ENCODE peak calls at places on chromosomes 16 and 17, in eight cellular contexts. One of them, this sample, is unnamed.

GRCh38 chr17:80187493-80187892 is 17.7 kb downstream of the CARD14 start:
- DNase-seq in A549: peak; percentile 51
- DNase-seq in IMR-90: no peak
- DNase-seq in SK-N-SH: no peak
- DNase-seq in K562: peak; percentile 59
- DNase-seq in HCT116: no peak
- DNase-seq in H1: no peak
- DNase-seq in HepG2: no peak
- DNase-seq in this sample: no peak

GRCh38 chr17:31788956-31789355 is 70.1 kb downstream of the COPRS start:
- DNase-seq in A549: no peak
- DNase-seq in IMR-90: peak; percentile 84
- DNase-seq in SK-N-SH: no peak
- DNase-seq in K562: no peak
- DNase-seq in HCT116: no peak
- DNase-seq in H1: no peak
- DNase-seq in HepG2: no peak
- DNase-seq in this sample: no peak

GRCh38 chr16:18932243-18932997 is 6.2 kb upstream of the SMG1 start:
- DNase-seq in A549: no peak
- DNase-seq in IMR-90: peak; percentile 43
- DNase-seq in SK-N-SH: no peak
- DNase-seq in K562: no peak
- DNase-seq in HCT116: no peak
- DNase-seq in H1: no peak
- DNase-seq in HepG2: peak; percentile 46
- DNase-seq in this sample: no peak

GRCh38 chr17:57665696-57666095 is 79.4 kb downstream of the CCDC182 start:
- DNase-seq in A549: no peak
- DNase-seq in IMR-90: no peak
- DNase-seq in SK-N-SH: no peak
- DNase-seq in K562: no peak
- DNase-seq in HCT116: no peak
- DNase-seq in H1: no peak
- DNase-seq in HepG2: no peak
- DNase-seq in this sample: no peak

GRCh38 chr16:3101018-3101840 is 2.1 kb upstream of the ZSCAN10 start:
- DNase-seq in A549: peak; percentile 59
- DNase-seq in IMR-90: no peak
- DNase-seq in SK-N-SH: peak; percentile 70
- DNase-seq in K562: peak; percentile 44
- DNase-seq in HCT116: no peak
- DNase-seq in H1: peak; percentile 68
- DNase-seq in HepG2: peak; percentile 65
- DNase-seq in this sample: no peak

GRCh38 chr16:67881557-67882220 is 3.0 kb upstream of the NRN1L start:
- DNase-seq in A549: no peak
- DNase-seq in IMR-90: no peak
- DNase-seq in SK-N-SH: no peak
- DNase-seq in K562: no peak
- DNase-seq in HCT116: no peak
- DNase-seq in H1: no peak
- DNase-seq in HepG2: no peak
- DNase-seq in this sample: no peak

GRCh38 chr16:58842746-58843145 is 108.6 kb upstream of the GOT2 start:
- DNase-seq in A549: no peak
- DNase-seq in IMR-90: no peak
- DNase-seq in SK-N-SH: no peak
- DNase-seq in K562: no peak
- DNase-seq in HCT116: no peak
- DNase-seq in H1: no peak
- DNase-seq in HepG2: no peak
- DNase-seq in this sample: no peak

GRCh38 chr16:87390641-87391323 is 1.4 kb upstream of the MAP1LC3B start:
- DNase-seq in A549: no peak
- DNase-seq in IMR-90: no peak
- DNase-seq in SK-N-SH: no peak
- DNase-seq in K562: no peak
- DNase-seq in HCT116: no peak
- DNase-seq in H1: no peak
- DNase-seq in HepG2: no peak
- DNase-seq in this sample: no peak

GRCh38 chr16:1054660-1055556 is 17.6 kb upstream of the SSTR5 start:
- DNase-seq in A549: peak; percentile 77
- DNase-seq in IMR-90: peak; percentile 29
- DNase-seq in SK-N-SH: peak; percentile 91
- DNase-seq in K562: peak; percentile 68
- DNase-seq in HCT116: peak; percentile 37
- DNase-seq in H1: peak; percentile 92
- DNase-seq in HepG2: peak; percentile 26
- DNase-seq in this sample: no peak

GRCh38 chr17:81590121-81590520 is 38.0 kb upstream of the FAAP100 start:
- DNase-seq in A549: no peak
- DNase-seq in IMR-90: no peak
- DNase-seq in SK-N-SH: no peak
- DNase-seq in K562: no peak
- DNase-seq in HCT116: no peak
- DNase-seq in H1: no peak
- DNase-seq in HepG2: no peak
- DNase-seq in this sample: no peak

GRCh38 chr16:56662357-56663354 is 4.9 kb downstream of the MT1F start:
- DNase-seq in A549: no peak
- DNase-seq in IMR-90: no peak
- DNase-seq in SK-N-SH: no peak
- DNase-seq in K562: no peak
- DNase-seq in HCT116: no peak
- DNase-seq in H1: no peak
- DNase-seq in HepG2: no peak
- DNase-seq in this sample: no peak

GRCh38 chr16:70688266-70688742 is 2.5 kb upstream of the MTSS2 start:
- DNase-seq in A549: no peak
- DNase-seq in IMR-90: peak; percentile 59
- DNase-seq in SK-N-SH: peak; percentile 77
- DNase-seq in K562: no peak
- DNase-seq in HCT116: no peak
- DNase-seq in H1: no peak
- DNase-seq in HepG2: no peak
- DNase-seq in this sample: no peak

GRCh38 chr17:74325743-74326379 is at the start of gene KIF19:
- DNase-seq in A549: no peak
- DNase-seq in IMR-90: no peak
- DNase-seq in SK-N-SH: peak; percentile 91
- DNase-seq in K562: peak; percentile 94
- DNase-seq in HCT116: no peak
- DNase-seq in H1: peak; percentile 80
- DNase-seq in HepG2: no peak
- DNase-seq in this sample: no peak

GRCh38 chr17:21014498-21014897 is 28.3 kb downstream of the USP22 start:
- DNase-seq in A549: no peak
- DNase-seq in IMR-90: no peak
- DNase-seq in SK-N-SH: no peak
- DNase-seq in K562: no peak
- DNase-seq in HCT116: no peak
- DNase-seq in H1: no peak
- DNase-seq in HepG2: no peak
- DNase-seq in this sample: no peak

GRCh38 chr17:1197781-1198490 is 18.2 kb upstream of the ABR start:
- DNase-seq in A549: no peak
- DNase-seq in IMR-90: no peak
- DNase-seq in SK-N-SH: no peak
- DNase-seq in K562: no peak
- DNase-seq in HCT116: no peak
- DNase-seq in H1: no peak
- DNase-seq in HepG2: no peak
- DNase-seq in this sample: peak; percentile 97

GRCh38 chr17:20944014-20944905 is 98.6 kb downstream of the USP22 start:
- DNase-seq in A549: no peak
- DNase-seq in IMR-90: no peak
- DNase-seq in SK-N-SH: no peak
- DNase-seq in K562: no peak
- DNase-seq in HCT116: peak; percentile 36
- DNase-seq in H1: peak; percentile 64
- DNase-seq in HepG2: peak; percentile 37
- DNase-seq in this sample: no peak

GRCh38 chr16:85276741-85277140 is 164.5 kb upstream of the CIBAR2 start:
- DNase-seq in A549: no peak
- DNase-seq in IMR-90: no peak
- DNase-seq in SK-N-SH: no peak
- DNase-seq in K562: no peak
- DNase-seq in HCT116: no peak
- DNase-seq in H1: no peak
- DNase-seq in HepG2: no peak
- DNase-seq in this sample: no peak

GRCh38 chr17:45431531-45432404 is 902 bp downstream of the ARHGAP27 start:
- DNase-seq in A549: peak; percentile 98
- DNase-seq in IMR-90: peak; percentile 31
- DNase-seq in SK-N-SH: peak; percentile 92
- DNase-seq in K562: peak; percentile 93
- DNase-seq in HCT116: peak; percentile 87
- DNase-seq in H1: peak; percentile 95
- DNase-seq in HepG2: peak; percentile 76
- DNase-seq in this sample: no peak
- TF ChIP-seq RAD21 in A549: no peak
- TF ChIP-seq RAD21 in IMR-90: no peak
- TF ChIP-seq RAD21 in SK-N-SH: no peak
- TF ChIP-seq RAD21 in K562: no peak
- TF ChIP-seq RAD21 in HCT116: no peak
- TF ChIP-seq RAD21 in H1: no peak
- TF ChIP-seq RAD21 in HepG2: no peak
- TF ChIP-seq RAD21 in this sample: no peak

GRCh38 chr17:68701046-68701445 is 99.9 kb upstream of the FAM20A start:
- DNase-seq in A549: no peak
- DNase-seq in IMR-90: peak; percentile 23
- DNase-seq in SK-N-SH: no peak
- DNase-seq in K562: no peak
- DNase-seq in HCT116: no peak
- DNase-seq in H1: no peak
- DNase-seq in HepG2: no peak
- DNase-seq in this sample: no peak
- TF ChIP-seq RAD21 in A549: no peak
- TF ChIP-seq RAD21 in IMR-90: no peak
- TF ChIP-seq RAD21 in SK-N-SH: no peak
- TF ChIP-seq RAD21 in K562: no peak
- TF ChIP-seq RAD21 in HCT116: no peak
- TF ChIP-seq RAD21 in H1: no peak
- TF ChIP-seq RAD21 in HepG2: no peak
- TF ChIP-seq RAD21 in this sample: no peak

DNA sequence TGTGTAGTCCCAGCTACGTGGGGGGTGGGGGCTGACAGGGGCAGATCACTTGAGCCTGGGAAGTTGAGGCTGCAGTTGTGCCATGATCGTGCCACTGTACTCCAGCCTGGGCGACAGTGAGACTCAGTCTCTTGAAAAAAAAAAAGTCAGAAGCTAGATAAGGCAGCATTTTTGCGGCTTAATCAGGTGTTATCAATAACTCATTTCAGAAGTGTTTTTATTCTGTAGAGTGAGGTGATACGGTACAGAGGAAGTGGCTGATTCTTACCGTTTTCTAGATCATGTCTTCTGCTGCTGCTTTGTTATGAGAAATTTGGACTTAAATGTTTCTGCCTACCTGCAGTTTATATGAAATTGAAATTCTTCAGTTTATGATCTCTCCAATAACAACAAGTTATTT is 18.6 kb downstream of the ZC3H18 start:
- DNase-seq in A549: no peak
- DNase-seq in IMR-90: no peak
- DNase-seq in SK-N-SH: no peak
- DNase-seq in K562: no peak
- DNase-seq in HCT116: no peak
- DNase-seq in H1: no peak
- DNase-seq in HepG2: no peak
- DNase-seq in this sample: no peak
- TF ChIP-seq RAD21 in A549: no peak
- TF ChIP-seq RAD21 in IMR-90: no peak
- TF ChIP-seq RAD21 in SK-N-SH: no peak
- TF ChIP-seq RAD21 in K562: no peak
- TF ChIP-seq RAD21 in HCT116: no peak
- TF ChIP-seq RAD21 in H1: no peak
- TF ChIP-seq RAD21 in HepG2: no peak
- TF ChIP-seq RAD21 in this sample: no peak

GRCh38 chr16:75202069-75202590 is 4.8 kb downstream of the CTRB2 start:
- DNase-seq in A549: no peak
- DNase-seq in IMR-90: no peak
- DNase-seq in SK-N-SH: no peak
- DNase-seq in K562: no peak
- DNase-seq in HCT116: no peak
- DNase-seq in H1: no peak
- DNase-seq in HepG2: no peak
- DNase-seq in this sample: no peak
- TF ChIP-seq RAD21 in A549: no peak
- TF ChIP-seq RAD21 in IMR-90: no peak
- TF ChIP-seq RAD21 in SK-N-SH: no peak
- TF ChIP-seq RAD21 in K562: no peak
- TF ChIP-seq RAD21 in HCT116: no peak
- TF ChIP-seq RAD21 in H1: no peak
- TF ChIP-seq RAD21 in HepG2: no peak
- TF ChIP-seq RAD21 in this sample: no peak

GRCh38 chr17:38681096-38681495 is 6.3 kb upstream of the EPOP start:
- DNase-seq in A549: no peak
- DNase-seq in IMR-90: no peak
- DNase-seq in SK-N-SH: no peak
- DNase-seq in K562: no peak
- DNase-seq in HCT116: no peak
- DNase-seq in H1: no peak
- DNase-seq in HepG2: no peak
- DNase-seq in this sample: no peak
- TF ChIP-seq RAD21 in A549: no peak
- TF ChIP-seq RAD21 in IMR-90: no peak
- TF ChIP-seq RAD21 in SK-N-SH: no peak
- TF ChIP-seq RAD21 in K562: no peak
- TF ChIP-seq RAD21 in HCT116: no peak
- TF ChIP-seq RAD21 in H1: no peak
- TF ChIP-seq RAD21 in HepG2: no peak
- TF ChIP-seq RAD21 in this sample: no peak